ENCODE peak calls at places on chromosomes 12 and 14, in eight cellular contexts. One of them, this sample, is unnamed.

GRCh38 chr12:121001841-121002483 is 14.3 kb downstream of the C12orf43 start:
- DNase-seq in stimulated activated CD8-positive, alpha-beta memory T cell treated with anti-CD3 and anti-CD28 coated beads, Interleukin-7, amount 100 ng/mL, for 24 hours: no peak
- DNase-seq in lower leg skin: no peak
- DNase-seq in CD8-positive, alpha-beta memory T cell: no peak
- DNase-seq in fibroblast of the aortic adventitia: no peak
- DNase-seq in HCEC 1CT: no peak
- DNase-seq in cardiac muscle cell: no peak
- DNase-seq in thoracic aorta: no peak
- DNase-seq in this sample: no peak

GRCh38 chr14:21894003-21894897 is 220.6 kb upstream of the OR4E1 start:
- DNase-seq in stimulated activated CD8-positive, alpha-beta memory T cell treated with anti-CD3 and anti-CD28 coated beads, Interleukin-7, amount 100 ng/mL, for 24 hours: peak
- DNase-seq in thoracic aorta: no peak
- DNase-seq in fibroblast of the aortic adventitia: no peak
- DNase-seq in lower leg skin: no peak
- DNase-seq in HCEC 1CT: no peak
- DNase-seq in cardiac muscle cell: peak
- DNase-seq in CD8-positive, alpha-beta memory T cell: peak
- DNase-seq in this sample: no peak

GRCh38 chr14:24411468-24412454 is 13.0 kb downstream of the NYNRIN start:
- DNase-seq in thoracic aorta: no peak
- DNase-seq in stimulated activated CD8-positive, alpha-beta memory T cell treated with anti-CD3 and anti-CD28 coated beads, Interleukin-7, amount 100 ng/mL, for 24 hours: no peak
- DNase-seq in CD8-positive, alpha-beta memory T cell: peak
- DNase-seq in cardiac muscle cell: peak
- DNase-seq in HCEC 1CT: peak
- DNase-seq in lower leg skin: no peak
- DNase-seq in fibroblast of the aortic adventitia: peak
- DNase-seq in this sample: peak

GRCh38 chr12:48165089-48166031 is 8.0 kb upstream of the ASB8 start:
- DNase-seq in thoracic aorta: no peak
- DNase-seq in cardiac muscle cell: peak
- DNase-seq in stimulated activated CD8-positive, alpha-beta memory T cell treated with anti-CD3 and anti-CD28 coated beads, Interleukin-7, amount 100 ng/mL, for 24 hours: no peak
- DNase-seq in lower leg skin: no peak
- DNase-seq in fibroblast of the aortic adventitia: peak
- DNase-seq in CD8-positive, alpha-beta memory T cell: peak
- DNase-seq in HCEC 1CT: peak
- DNase-seq in this sample: peak

GRCh38 chr12:29234965-29235364 is 85.9 kb downstream of the FAR2 start:
- DNase-seq in CD8-positive, alpha-beta memory T cell: no peak
- DNase-seq in lower leg skin: no peak
- DNase-seq in fibroblast of the aortic adventitia: no peak
- DNase-seq in HCEC 1CT: peak
- DNase-seq in cardiac muscle cell: no peak
- DNase-seq in thoracic aorta: no peak
- DNase-seq in stimulated activated CD8-positive, alpha-beta memory T cell treated with anti-CD3 and anti-CD28 coated beads, Interleukin-7, amount 100 ng/mL, for 24 hours: no peak
- DNase-seq in this sample: peak

GRCh38 chr14:94143239-94143638 is 13.8 kb upstream of the IFI27L2 start:
- DNase-seq in stimulated activated CD8-positive, alpha-beta memory T cell treated with anti-CD3 and anti-CD28 coated beads, Interleukin-7, amount 100 ng/mL, for 24 hours: no peak
- DNase-seq in fibroblast of the aortic adventitia: no peak
- DNase-seq in lower leg skin: no peak
- DNase-seq in cardiac muscle cell: peak
- DNase-seq in HCEC 1CT: no peak
- DNase-seq in thoracic aorta: no peak
- DNase-seq in CD8-positive, alpha-beta memory T cell: no peak
- DNase-seq in this sample: no peak

GRCh38 chr12:27517961-27518668 is 5.9 kb upstream of the PPFIBP1 start:
- DNase-seq in CD8-positive, alpha-beta memory T cell: no peak
- DNase-seq in lower leg skin: no peak
- DNase-seq in thoracic aorta: no peak
- DNase-seq in cardiac muscle cell: peak
- DNase-seq in fibroblast of the aortic adventitia: no peak
- DNase-seq in stimulated activated CD8-positive, alpha-beta memory T cell treated with anti-CD3 and anti-CD28 coated beads, Interleukin-7, amount 100 ng/mL, for 24 hours: no peak
- DNase-seq in HCEC 1CT: no peak
- DNase-seq in this sample: no peak

GRCh38 chr12:127133675-127134335 is 1133.2 kb upstream of the TMEM132C start:
- DNase-seq in cardiac muscle cell: peak
- DNase-seq in thoracic aorta: no peak
- DNase-seq in stimulated activated CD8-positive, alpha-beta memory T cell treated with anti-CD3 and anti-CD28 coated beads, Interleukin-7, amount 100 ng/mL, for 24 hours: no peak
- DNase-seq in lower leg skin: no peak
- DNase-seq in HCEC 1CT: peak
- DNase-seq in CD8-positive, alpha-beta memory T cell: no peak
- DNase-seq in fibroblast of the aortic adventitia: peak
- DNase-seq in this sample: no peak

GRCh38 chr14:74425525-74426201 is 347 bp downstream of the SYNDIG1L start:
- DNase-seq in stimulated activated CD8-positive, alpha-beta memory T cell treated with anti-CD3 and anti-CD28 coated beads, Interleukin-7, amount 100 ng/mL, for 24 hours: peak
- DNase-seq in cardiac muscle cell: peak
- DNase-seq in lower leg skin: no peak
- DNase-seq in HCEC 1CT: no peak
- DNase-seq in thoracic aorta: no peak
- DNase-seq in fibroblast of the aortic adventitia: no peak
- DNase-seq in CD8-positive, alpha-beta memory T cell: peak
- DNase-seq in this sample: no peak

GRCh38 chr12:5305861-5306545 is 125.9 kb upstream of the NTF3 start:
- DNase-seq in CD8-positive, alpha-beta memory T cell: no peak
- DNase-seq in thoracic aorta: no peak
- DNase-seq in lower leg skin: no peak
- DNase-seq in cardiac muscle cell: no peak
- DNase-seq in HCEC 1CT: no peak
- DNase-seq in fibroblast of the aortic adventitia: no peak
- DNase-seq in stimulated activated CD8-positive, alpha-beta memory T cell treated with anti-CD3 and anti-CD28 coated beads, Interleukin-7, amount 100 ng/mL, for 24 hours: no peak
- DNase-seq in this sample: no peak

GRCh38 chr12:76595056-76595455 is 35.5 kb upstream of the OSBPL8 start:
- DNase-seq in cardiac muscle cell: no peak
- DNase-seq in fibroblast of the aortic adventitia: peak
- DNase-seq in HCEC 1CT: no peak
- DNase-seq in stimulated activated CD8-positive, alpha-beta memory T cell treated with anti-CD3 and anti-CD28 coated beads, Interleukin-7, amount 100 ng/mL, for 24 hours: no peak
- DNase-seq in CD8-positive, alpha-beta memory T cell: no peak
- DNase-seq in lower leg skin: no peak
- DNase-seq in thoracic aorta: no peak
- DNase-seq in this sample: no peak

GRCh38 chr14:72850360-72850759 is 43.5 kb downstream of the DPF3 start:
- DNase-seq in lower leg skin: no peak
- DNase-seq in cardiac muscle cell: no peak
- DNase-seq in thoracic aorta: no peak
- DNase-seq in fibroblast of the aortic adventitia: no peak
- DNase-seq in stimulated activated CD8-positive, alpha-beta memory T cell treated with anti-CD3 and anti-CD28 coated beads, Interleukin-7, amount 100 ng/mL, for 24 hours: no peak
- DNase-seq in CD8-positive, alpha-beta memory T cell: no peak
- DNase-seq in HCEC 1CT: no peak
- DNase-seq in this sample: no peak

GRCh38 chr12:15801770-15802393 is 12.7 kb upstream of the EPS8 start:
- DNase-seq in cardiac muscle cell: no peak
- DNase-seq in thoracic aorta: no peak
- DNase-seq in fibroblast of the aortic adventitia: no peak
- DNase-seq in HCEC 1CT: no peak
- DNase-seq in CD8-positive, alpha-beta memory T cell: no peak
- DNase-seq in stimulated activated CD8-positive, alpha-beta memory T cell treated with anti-CD3 and anti-CD28 coated beads, Interleukin-7, amount 100 ng/mL, for 24 hours: no peak
- DNase-seq in lower leg skin: no peak
- DNase-seq in this sample: no peak

GRCh38 chr12:57898308-57898970 is 42.9 kb upstream of the ATP23 start:
- DNase-seq in fibroblast of the aortic adventitia: no peak
- DNase-seq in HCEC 1CT: no peak
- DNase-seq in cardiac muscle cell: no peak
- DNase-seq in thoracic aorta: no peak
- DNase-seq in stimulated activated CD8-positive, alpha-beta memory T cell treated with anti-CD3 and anti-CD28 coated beads, Interleukin-7, amount 100 ng/mL, for 24 hours: no peak
- DNase-seq in lower leg skin: no peak
- DNase-seq in CD8-positive, alpha-beta memory T cell: no peak
- DNase-seq in this sample: peak

GRCh38 chr12:46468159-46468558 is 95.6 kb upstream of the SLC38A2 start:
- DNase-seq in cardiac muscle cell: no peak
- DNase-seq in thoracic aorta: no peak
- DNase-seq in CD8-positive, alpha-beta memory T cell: no peak
- DNase-seq in HCEC 1CT: no peak
- DNase-seq in lower leg skin: no peak
- DNase-seq in stimulated activated CD8-positive, alpha-beta memory T cell treated with anti-CD3 and anti-CD28 coated beads, Interleukin-7, amount 100 ng/mL, for 24 hours: no peak
- DNase-seq in fibroblast of the aortic adventitia: no peak
- DNase-seq in this sample: peak

GRCh38 chr14:82854131-82854530 is 1320.5 kb upstream of the SEL1L start:
- DNase-seq in thoracic aorta: no peak
- DNase-seq in fibroblast of the aortic adventitia: no peak
- DNase-seq in HCEC 1CT: no peak
- DNase-seq in cardiac muscle cell: peak
- DNase-seq in lower leg skin: no peak
- DNase-seq in CD8-positive, alpha-beta memory T cell: no peak
- DNase-seq in stimulated activated CD8-positive, alpha-beta memory T cell treated with anti-CD3 and anti-CD28 coated beads, Interleukin-7, amount 100 ng/mL, for 24 hours: no peak
- DNase-seq in this sample: no peak

GRCh38 chr12:87509233-87509820 is 519.9 kb downstream of the C12orf50 start:
- DNase-seq in thoracic aorta: no peak
- DNase-seq in fibroblast of the aortic adventitia: peak
- DNase-seq in HCEC 1CT: peak
- DNase-seq in stimulated activated CD8-positive, alpha-beta memory T cell treated with anti-CD3 and anti-CD28 coated beads, Interleukin-7, amount 100 ng/mL, for 24 hours: no peak
- DNase-seq in lower leg skin: no peak
- DNase-seq in cardiac muscle cell: no peak
- DNase-seq in CD8-positive, alpha-beta memory T cell: no peak
- DNase-seq in this sample: peak

GRCh38 chr12:51970904-51971646 is 19.6 kb downstream of the ACVR1B start:
- DNase-seq in HCEC 1CT: peak
- DNase-seq in lower leg skin: no peak
- DNase-seq in cardiac muscle cell: peak
- DNase-seq in CD8-positive, alpha-beta memory T cell: no peak
- DNase-seq in thoracic aorta: no peak
- DNase-seq in fibroblast of the aortic adventitia: peak
- DNase-seq in stimulated activated CD8-positive, alpha-beta memory T cell treated with anti-CD3 and anti-CD28 coated beads, Interleukin-7, amount 100 ng/mL, for 24 hours: no peak
- DNase-seq in this sample: peak

This sample was measured in astrocyte of the spinal cord.